ENCODE peak calls at places on chromosomes 2 and 18, in seven cellular contexts. One of them, this sample, is unnamed.

GRCh38 chr2:172249986-172250385 is 147.3 kb upstream of the DLX2 start:
- DNase-seq in HT1080: peak
- DNase-seq in NCI-H460: no peak
- DNase-seq in IMR-90: peak
- DNase-seq in hepatocyte: no peak
- DNase-seq in LoVo: no peak
- DNase-seq in choroid plexus epithelial cell: peak
- DNase-seq in this sample: peak

GRCh38 chr2:201938151-201938815 is 95.4 kb upstream of the FZD7 start:
- DNase-seq in IMR-90: peak
- DNase-seq in HT1080: no peak
- DNase-seq in LoVo: no peak
- DNase-seq in hepatocyte: peak
- DNase-seq in NCI-H460: no peak
- DNase-seq in choroid plexus epithelial cell: no peak
- DNase-seq in this sample: peak

GRCh38 chr2:74887445-74887951 is 53.6 kb downstream of the HK2 start:
- DNase-seq in choroid plexus epithelial cell: peak
- DNase-seq in NCI-H460: no peak
- DNase-seq in LoVo: no peak
- DNase-seq in IMR-90: peak
- DNase-seq in HT1080: peak
- DNase-seq in hepatocyte: no peak
- DNase-seq in this sample: peak

GRCh38 chr2:215839816-215840215 is 173.5 kb downstream of the MREG start:
- DNase-seq in hepatocyte: no peak
- DNase-seq in NCI-H460: no peak
- DNase-seq in IMR-90: no peak
- DNase-seq in choroid plexus epithelial cell: no peak
- DNase-seq in HT1080: no peak
- DNase-seq in LoVo: no peak
- DNase-seq in this sample: no peak

GRCh38 chr2:219404954-219405353 is 13.2 kb upstream of the DES start:
- DNase-seq in choroid plexus epithelial cell: no peak
- DNase-seq in HT1080: no peak
- DNase-seq in IMR-90: no peak
- DNase-seq in NCI-H460: no peak
- DNase-seq in hepatocyte: no peak
- DNase-seq in LoVo: no peak
- DNase-seq in this sample: no peak

GRCh38 chr2:37201766-37202165 is 5.5 kb downstream of the CEBPZOS start:
- DNase-seq in hepatocyte: no peak
- DNase-seq in HT1080: peak
- DNase-seq in choroid plexus epithelial cell: peak
- DNase-seq in NCI-H460: no peak
- DNase-seq in IMR-90: peak
- DNase-seq in LoVo: no peak
- DNase-seq in this sample: no peak

GRCh38 chr2:86249176-86249842 is 50.1 kb downstream of the MRPL35 start:
- DNase-seq in IMR-90: peak
- DNase-seq in LoVo: no peak
- DNase-seq in HT1080: peak
- DNase-seq in NCI-H460: no peak
- DNase-seq in choroid plexus epithelial cell: peak
- DNase-seq in hepatocyte: peak
- DNase-seq in this sample: peak

GRCh38 chr2:28716265-28716865 is 35.3 kb upstream of the PPP1CB start:
- DNase-seq in choroid plexus epithelial cell: peak
- DNase-seq in hepatocyte: peak
- DNase-seq in LoVo: peak
- DNase-seq in HT1080: peak
- DNase-seq in NCI-H460: peak
- DNase-seq in IMR-90: peak
- DNase-seq in this sample: peak

GRCh38 chr2:125455110-125455509 is 1200.8 kb upstream of the GYPC start:
- DNase-seq in NCI-H460: no peak
- DNase-seq in choroid plexus epithelial cell: no peak
- DNase-seq in HT1080: peak
- DNase-seq in hepatocyte: no peak
- DNase-seq in LoVo: no peak
- DNase-seq in IMR-90: peak
- DNase-seq in this sample: no peak

GRCh38 chr2:4695281-4695861 is 992.0 kb downstream of the DCDC2C start:
- DNase-seq in IMR-90: no peak
- DNase-seq in HT1080: no peak
- DNase-seq in LoVo: no peak
- DNase-seq in hepatocyte: no peak
- DNase-seq in choroid plexus epithelial cell: no peak
- DNase-seq in NCI-H460: no peak
- DNase-seq in this sample: no peak

GRCh38 chr2:117272975-117273671 is 541.4 kb upstream of the DDX18 start:
- DNase-seq in IMR-90: no peak
- DNase-seq in LoVo: no peak
- DNase-seq in choroid plexus epithelial cell: peak
- DNase-seq in hepatocyte: peak
- DNase-seq in HT1080: no peak
- DNase-seq in NCI-H460: no peak
- DNase-seq in this sample: no peak

GRCh38 chr2:226583715-226584114 is 215.9 kb downstream of the IRS1 start:
- DNase-seq in LoVo: peak
- DNase-seq in HT1080: peak
- DNase-seq in hepatocyte: peak
- DNase-seq in IMR-90: peak
- DNase-seq in choroid plexus epithelial cell: peak
- DNase-seq in NCI-H460: peak
- DNase-seq in this sample: peak

GRCh38 chr2:129482626-129483025 is 496.8 kb upstream of the RAB6C start:
- DNase-seq in IMR-90: no peak
- DNase-seq in NCI-H460: no peak
- DNase-seq in HT1080: no peak
- DNase-seq in choroid plexus epithelial cell: no peak
- DNase-seq in hepatocyte: no peak
- DNase-seq in LoVo: no peak
- DNase-seq in this sample: no peak

GRCh38 chr18:9710037-9710436 is 1.9 kb downstream of the RAB31 start:
- DNase-seq in hepatocyte: no peak
- DNase-seq in LoVo: no peak
- DNase-seq in choroid plexus epithelial cell: no peak
- DNase-seq in HT1080: no peak
- DNase-seq in NCI-H460: no peak
- DNase-seq in IMR-90: no peak
- DNase-seq in this sample: no peak

GRCh38 chr2:26970928-26971627 is 641 bp downstream of the MAPRE3 start:
- DNase-seq in NCI-H460: no peak
- DNase-seq in IMR-90: peak
- DNase-seq in LoVo: no peak
- DNase-seq in hepatocyte: no peak
- DNase-seq in HT1080: peak
- DNase-seq in choroid plexus epithelial cell: peak
- DNase-seq in this sample: peak

GRCh38 chr2:52194342-52194741 is 1162.4 kb upstream of the NRXN1 start:
- DNase-seq in NCI-H460: no peak
- DNase-seq in hepatocyte: no peak
- DNase-seq in choroid plexus epithelial cell: no peak
- DNase-seq in LoVo: no peak
- DNase-seq in IMR-90: peak
- DNase-seq in HT1080: no peak
- DNase-seq in this sample: no peak

GRCh38 chr2:28202718-28203117 is 189.9 kb upstream of the FOSL2 start:
- DNase-seq in LoVo: no peak
- DNase-seq in IMR-90: no peak
- DNase-seq in hepatocyte: no peak
- DNase-seq in choroid plexus epithelial cell: no peak
- DNase-seq in HT1080: no peak
- DNase-seq in NCI-H460: no peak
- DNase-seq in this sample: no peak

GRCh38 chr2:224983719-224984388 is 58.4 kb downstream of the DOCK10 start:
- DNase-seq in choroid plexus epithelial cell: peak
- DNase-seq in IMR-90: peak
- DNase-seq in hepatocyte: peak
- DNase-seq in LoVo: no peak
- DNase-seq in HT1080: no peak
- DNase-seq in NCI-H460: no peak
- DNase-seq in this sample: no peak